ENCODE peak calls at places on chromosomes 7 and 10, in six cellular contexts. K is AG04450, N is A673, C is skeletal muscle cell, O is IMR-90, T is AG08395. H is an unnamed sample.

GRCh38 chr7:19117870-19118608 is 603 bp upstream of the TWIST1 start:
- DNase-seq in K (no peak), N (peak), C (no peak), O (peak), T (no peak), H (no peak)

GRCh38 chr7:44984478-44984758 is 5.6 kb upstream of the MYO1G start:
- DNase-seq in K (no peak), N (no peak), C (no peak), O (no peak), T (no peak), H (no peak)

GRCh38 chr7:72924748-72925545 is at the start of gene POM121:
- DNase-seq in K (peak), N (peak), C (peak), O (peak), T (peak), H (peak)

GRCh38 chr7:79454325-79454960 is 976 bp upstream of the MAGI2 start:
- DNase-seq in K (peak), N (peak), C (no peak), O (peak), T (peak), H (peak)

GRCh38 chr10:74255800-74256422 is 104.9 kb downstream of the ADK start:
- DNase-seq in K (no peak), N (peak), C (no peak), O (peak), T (peak), H (no peak)

GRCh38 chr7:33816106-33816505 is 89.2 kb upstream of the BMPER start:
- DNase-seq in K (no peak), N (no peak), C (no peak), O (no peak), T (no peak), H (no peak)

GRCh38 chr10:60979667-60980104 is 35.7 kb upstream of the RHOBTB1 start:
- DNase-seq in K (no peak), N (no peak), C (no peak), O (no peak), T (no peak), H (no peak)

GRCh38 chr7:80134536-80135305 is at the start of gene GNAI1:
- DNase-seq in K (no peak), N (peak), C (no peak), O (peak), T (peak), H (peak)

GRCh38 chr7:93719546-93719945 is 145.0 kb upstream of the CALCR start:
- DNase-seq in K (no peak), N (no peak), C (peak), O (peak), T (peak), H (no peak)

GRCh38 chr10:37739181-37739580 is 118.2 kb downstream of the ZNF248 start:
- DNase-seq in K (no peak), N (no peak), C (no peak), O (no peak), T (no peak), H (no peak)

GRCh38 chr7:39623312-39624201 is at the start of gene RALA:
- DNase-seq in K (peak), N (peak), C (peak), O (peak), T (peak), H (peak)

GRCh38 chr7:118473271-118473670 is 248.8 kb downstream of the ANKRD7 start:
- DNase-seq in K (no peak), N (no peak), C (no peak), O (no peak), T (no peak), H (no peak)

GRCh38 chr7:19522486-19522885 is 186.4 kb downstream of the POLR1F start:
- DNase-seq in K (no peak), N (no peak), C (peak), O (peak), T (peak), H (no peak)

GRCh38 chr10:34940436-34940835 is 125.3 kb upstream of the PARD3 start:
- DNase-seq in K (no peak), N (no peak), C (no peak), O (no peak), T (no peak), H (no peak)

GRCh38 chr7:74291535-74291934 is 2.3 kb downstream of the CLIP2 start:
- DNase-seq in K (no peak), N (no peak), C (no peak), O (no peak), T (no peak), H (no peak)

GRCh38 chr7:123797673-123798526 is 47.1 kb upstream of the HYAL4 start:
- DNase-seq in K (peak), N (peak), C (peak), O (peak), T (peak), H (no peak)

GRCh38 chr7:135768990-135769389 is 20.4 kb upstream of the FAM180A start:
- DNase-seq in K (no peak), N (no peak), C (no peak), O (no peak), T (no peak), H (no peak)

GRCh38 chr10:4501306-4501705 is 324.7 kb upstream of the AKR1E2 start:
- DNase-seq in K (no peak), N (no peak), C (no peak), O (peak), T (no peak), H (no peak)

H was measured in upper lobe of left lung.